ENCODE peak calls at places on chromosomes 11 and 22, in four cellular contexts. P is Calu3, M is IMR-90, X is AG04450. Q is an unnamed sample.

GRCh38 chr22:29208879-29209623 is 3.4 kb downstream of the EMID1 start:
- DNase-seq in X (no peak), P (no peak), M (no peak), Q (no peak)

GRCh38 chr22:41504397-41504796 is 35.5 kb downstream of the ACO2 start:
- DNase-seq in P (no peak), M (no peak), X (no peak), Q (no peak)

GRCh38 chr11:612201-612960 is 3.4 kb downstream of the IRF7 start:
- DNase-seq in M (peak), P (peak), X (no peak), Q (no peak)

GRCh38 chr11:38814670-38815069 is 2216.6 kb upstream of the RAG2 start:
- DNase-seq in M (peak), P (no peak), X (no peak), Q (no peak)

GRCh38 chr11:44774736-44775135 is 48.0 kb downstream of the TSPAN18 start:
- DNase-seq in M (no peak), P (no peak), X (no peak), Q (no peak)

GRCh38 chr22:35134637-35135036 is 68.7 kb downstream of the ISX start:
- DNase-seq in P (no peak), X (no peak), M (no peak), Q (no peak)

GRCh38 chr11:119504366-119504765 is 81.4 kb upstream of the THY1 start:
- DNase-seq in P (no peak), X (no peak), M (no peak), Q (no peak)

GRCh38 chr11:11849127-11849746 is 7.5 kb downstream of the USP47 start:
- DNase-seq in M (peak), X (no peak), P (peak), Q (peak)

GRCh38 chr11:42043312-42043711 is 583.9 kb upstream of the LRRC4C start:
- DNase-seq in X (no peak), P (no peak), M (no peak), Q (no peak)

DNA sequence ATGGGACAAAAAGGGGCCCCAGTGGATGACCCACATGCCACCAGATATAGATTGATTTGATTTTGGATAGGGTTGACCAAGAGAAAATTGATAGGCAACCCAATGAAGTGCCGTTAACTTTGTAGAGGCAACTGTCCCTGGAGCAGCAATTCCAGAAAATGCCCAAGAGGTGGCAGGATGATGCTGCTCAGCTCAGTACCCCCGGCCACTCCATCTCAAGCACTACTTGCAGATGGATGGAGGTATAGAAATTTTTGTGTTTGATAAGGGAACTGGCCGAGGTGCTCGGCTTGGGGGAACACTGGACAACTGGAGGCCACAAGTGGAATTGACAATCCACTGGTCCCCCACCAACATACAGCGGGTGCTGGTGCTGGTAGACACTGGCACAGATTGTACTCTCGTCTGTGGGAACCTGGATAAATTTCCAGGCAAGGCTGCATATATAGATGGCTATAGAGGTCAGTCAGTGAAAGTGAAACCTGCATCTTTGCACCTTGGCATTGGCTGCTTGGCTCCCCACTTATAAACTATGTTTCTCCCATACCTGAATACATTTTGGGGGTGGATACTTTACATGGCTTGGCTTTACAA is 86.3 kb downstream of the CCDC83 start:
- DNase-seq in X (peak), P (peak), M (peak), Q (peak)
- TF ChIP-seq CTCF in X (peak), P (peak), M (peak), Q (peak)

GRCh38 chr11:69726019-69726418 is 22.2 kb upstream of the FGF19 start:
- DNase-seq in X (no peak), P (no peak), M (no peak), Q (no peak)

GRCh38 chr11:69718912-69719311 is 15.1 kb upstream of the FGF19 start:
- DNase-seq in X (no peak), M (no peak), P (no peak), Q (no peak)

GRCh38 chr11:69718147-69718546 is 14.3 kb upstream of the FGF19 start:
- DNase-seq in P (peak), X (no peak), M (peak), Q (peak)

GRCh38 chr11:69721061-69721460 is 17.2 kb upstream of the FGF19 start:
- DNase-seq in X (no peak), M (no peak), P (no peak), Q (no peak)

GRCh38 chr11:69721745-69722144 is 17.9 kb upstream of the FGF19 start:
- DNase-seq in X (no peak), P (peak), M (no peak), Q (no peak)
- TF ChIP-seq CTCF in X (peak), P (no peak), M (peak), Q (no peak)

DNA sequence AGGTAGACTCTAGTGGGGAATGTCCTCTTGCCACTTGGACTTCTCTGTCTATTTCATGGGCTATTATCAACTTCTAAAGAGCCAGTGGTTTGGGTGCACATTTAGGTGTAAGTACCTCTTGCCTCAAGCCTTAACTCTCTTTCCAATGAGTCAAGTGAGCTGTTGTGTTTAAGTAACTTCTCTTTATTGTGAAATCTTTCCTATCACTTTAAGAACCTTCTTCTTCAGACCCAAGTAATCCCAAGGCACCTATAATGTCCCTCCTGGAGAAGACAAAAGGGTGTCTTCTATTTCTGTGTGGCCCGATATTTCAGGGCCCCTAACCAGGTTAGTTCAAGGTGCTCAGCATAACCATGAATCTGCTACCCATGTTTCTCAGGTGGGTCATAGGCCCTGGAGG is 90.5 kb upstream of the VPREB1 start:
- DNase-seq in X (no peak), M (no peak), P (no peak), Q (no peak)
- TF ChIP-seq CTCF in X (no peak), M (no peak), P (no peak), Q (no peak)

GRCh38 chr11:35717043-35717442 is 54.5 kb downstream of the TRIM44 start:
- DNase-seq in X (no peak), M (no peak), P (no peak), Q (peak)
- TF ChIP-seq CTCF in X (no peak), M (no peak), P (no peak), Q (no peak)

GRCh38 chr11:67276821-67277230 is 10.6 kb downstream of the GRK2 start:
- DNase-seq in X (no peak), P (no peak), M (peak), Q (no peak)
- TF ChIP-seq CTCF in X (peak), P (no peak), M (peak), Q (peak)

GRCh38 chr11:124879229-124879998 is 14.2 kb downstream of the ROBO3 start:
- DNase-seq in P (no peak), M (no peak), X (no peak), Q (no peak)

GRCh38 chr11:124878497-124879228 is 13.4 kb downstream of the ROBO3 start:
- DNase-seq in P (no peak), M (no peak), X (no peak), Q (no peak)

GRCh38 chr11:124879999-124880611 is 14.9 kb downstream of the ROBO3 start:
- DNase-seq in X (no peak), M (no peak), P (no peak), Q (no peak)

GRCh38 chr11:124882339-124883071 is 15.2 kb downstream of the ROBO4 start:
- DNase-seq in X (no peak), M (no peak), P (no peak), Q (no peak)

GRCh38 chr11:124880958-124881357 is 15.7 kb downstream of the ROBO3 start:
- DNase-seq in M (no peak), P (no peak), X (no peak), Q (no peak)
- TF ChIP-seq CTCF in M (no peak), P (no peak), X (no peak), Q (no peak)

GRCh38 chr22:37735054-37735453 is 38.2 kb downstream of the TRIOBP start:
- DNase-seq in P (peak), M (no peak), X (no peak), Q (no peak)
- TF ChIP-seq CTCF in P (peak), M (peak), X (peak), Q (no peak)

Q was measured in GM20000.